ENCODE peak calls at places on chromosomes 2 and 18, in five cellular contexts. B is right lobe of liver, D is transverse colon, O is anterior cingulate cortex, G is amniotic stem cell. X is an unnamed sample.

GRCh38 chr18:24930974-24931373 is 421.0 kb downstream of the ZNF521 start:
- DNase-seq in B (no peak), D (no peak), O (no peak), G (no peak), X (no peak)

GRCh38 chr18:59517446-59518171 is 158.5 kb upstream of the LMAN1 start:
- DNase-seq in B (no peak), D (no peak), O (no peak), G (no peak), X (no peak)

GRCh38 chr2:199861116-199861774 is 10.3 kb upstream of the FTCDNL1 start:
- DNase-seq in B (no peak), D (no peak), O (no peak), G (no peak), X (no peak)

GRCh38 chr18:22168360-22168921 is 948 bp upstream of the GATA6 start:
- DNase-seq in B (peak; percentile 73), D (peak; percentile 56), O (no peak), G (no peak), X (peak; percentile 43)

GRCh38 chr18:48771641-48772380 is 179.0 kb downstream of the SMAD7 start:
- DNase-seq in B (peak; percentile 73), D (no peak), O (no peak), G (no peak), X (no peak)

GRCh38 chr2:11659866-11660265 is 10.1 kb downstream of the NTSR2 start:
- DNase-seq in B (no peak), D (no peak), O (no peak), G (no peak), X (no peak)

GRCh38 chr18:62802523-62802922 is 87.2 kb downstream of the PHLPP1 start:
- DNase-seq in B (no peak), D (no peak), O (no peak), G (no peak), X (no peak)

GRCh38 chr2:159926695-159927094 is 128.7 kb upstream of the CD302 start:
- DNase-seq in B (no peak), D (no peak), O (no peak), G (no peak), X (no peak)

GRCh38 chr2:112692914-112693313 is 27.9 kb upstream of the NT5DC4 start:
- DNase-seq in B (peak; percentile 35), D (no peak), O (no peak), G (no peak), X (no peak)

GRCh38 chr2:216485745-216486144 is 12.9 kb upstream of the RPL37A start:
- DNase-seq in B (no peak), D (no peak), O (no peak), G (no peak), X (no peak)

GRCh38 chr18:45962461-45962860 is 4.7 kb downstream of the EPG5 start:
- DNase-seq in B (no peak), D (no peak), O (no peak), G (no peak), X (peak; percentile 36)

GRCh38 chr2:43265006-43265770 is 38.8 kb upstream of the ZFP36L2 start:
- DNase-seq in B (no peak), D (no peak), O (no peak), G (no peak), X (no peak)

GRCh38 chr2:119177171-119177837 is 18.8 kb upstream of the C1QL2 start:
- DNase-seq in B (no peak), D (no peak), O (no peak), G (no peak), X (no peak)

GRCh38 chr2:17156086-17156485 is 362.2 kb downstream of the RAD51AP2 start:
- DNase-seq in B (no peak), D (no peak), O (no peak), G (no peak), X (no peak)

GRCh38 chr2:206955253-206955652 is 15.9 kb downstream of the CPO start:
- DNase-seq in B (no peak), D (no peak), O (no peak), G (no peak), X (no peak)

GRCh38 chr18:48600746-48601090 is 61.9 kb downstream of the CTIF start:
- DNase-seq in B (no peak), D (no peak), O (no peak), G (no peak), X (no peak)

GRCh38 chr2:9549420-9549819 is 6.2 kb downstream of the ADAM17 start:
- DNase-seq in B (no peak), D (no peak), O (no peak), G (no peak), X (no peak)

GRCh38 chr18:48832961-48833700 is 117.6 kb downstream of the SMAD7 start:
- DNase-seq in B (peak; percentile 46), D (peak; percentile 74), O (no peak), G (no peak), X (peak; percentile 38)

GRCh38 chr2:236352761-236353593 is 88.8 kb upstream of the ASB18 start:
- DNase-seq in B (no peak), D (no peak), O (no peak), G (no peak), X (peak; percentile 42)

GRCh38 chr2:147386284-147386683 is 458.5 kb upstream of the ACVR2A start:
- DNase-seq in B (no peak), D (no peak), O (no peak), G (no peak), X (no peak)

GRCh38 chr18:51427012-51427411 is 229.5 kb upstream of the MEX3C start:
- DNase-seq in B (no peak), D (no peak), O (no peak), G (no peak), X (no peak)

GRCh38 chr2:128746356-128746755 is 427.7 kb upstream of the HS6ST1 start:
- DNase-seq in B (no peak), D (no peak), O (no peak), G (no peak), X (no peak)

GRCh38 chr18:77666613-77667012 is 417.0 kb downstream of the GALR1 start:
- DNase-seq in B (no peak), D (no peak), O (no peak), G (no peak), X (no peak)

GRCh38 chr18:70848329-70848728 is 559.5 kb downstream of the SOCS6 start:
- DNase-seq in B (no peak), D (no peak), O (no peak), G (no peak), X (no peak)

GRCh38 chr2:213119061-213119809 is 32.2 kb downstream of the IKZF2 start:
- DNase-seq in B (no peak), D (no peak), O (no peak), G (peak; percentile 39), X (peak; percentile 66)

GRCh38 chr2:125169764-125170146 is 1144.7 kb downstream of the CNTNAP5 start:
- DNase-seq in B (no peak), D (no peak), O (no peak), G (no peak), X (no peak)